ENCODE peak calls at places on chromosomes 13 and 19, in ten cellular contexts. L is uterus, U is heart left ventricle, F is GM12878, Y is erythroblast, T is spleen, K is esophagus squamous epithelium, V is tibial nerve, R is endothelial cell of umbilical vein, I is IMR-90. E is an unnamed sample.

GRCh38 chr13:24212674-24213073 is 52.2 kb downstream of the SPATA13 start:
- DNase-seq in L (no peak), R (no peak), I (no peak), V (no peak), U (no peak), Y (no peak), T (no peak), F (no peak), K (no peak), E (no peak)

GRCh38 chr13:33845572-33846305 is 27.8 kb downstream of the RFC3 start:
- DNase-seq in I (no peak), Y (no peak), L (no peak), T (no peak), K (no peak), F (no peak), U (no peak), V (no peak), R (peak), E (no peak)

GRCh38 chr19:3094638-3095374 is 644 bp downstream of the GNA11 start:
- DNase-seq in I (peak), Y (peak), R (no peak), T (peak), F (no peak), V (no peak), K (no peak), L (no peak), U (no peak), E (no peak)

GRCh38 chr19:5826531-5827341 is 12.8 kb downstream of the FUT6 start:
- DNase-seq in L (no peak), U (peak), K (no peak), Y (no peak), F (no peak), I (no peak), T (peak), V (no peak), R (no peak), E (peak)

GRCh38 chr13:32135655-32136054 is 104.1 kb downstream of the FRY start:
- DNase-seq in Y (no peak), R (no peak), U (no peak), F (no peak), V (no peak), L (no peak), I (peak), K (no peak), T (no peak), E (no peak)

GRCh38 chr19:941292-942132 is 15.7 kb downstream of the ARID3A start:
- DNase-seq in L (no peak), K (no peak), I (no peak), R (no peak), T (no peak), Y (no peak), U (no peak), V (no peak), F (no peak), E (no peak)

GRCh38 chr19:47074621-47075020 is 26.2 kb upstream of the TMEM160 start:
- DNase-seq in I (no peak), Y (no peak), U (no peak), F (no peak), V (no peak), T (no peak), R (no peak), K (no peak), L (no peak), E (no peak)

GRCh38 chr13:39692650-39693438 is 37.4 kb downstream of the COG6 start:
- DNase-seq in F (no peak), L (peak), K (no peak), R (no peak), Y (no peak), V (no peak), U (no peak), I (peak), T (no peak), E (no peak)

GRCh38 chr19:45443462-45444317 is 20.0 kb upstream of the ERCC1 start:
- DNase-seq in I (peak), K (no peak), T (peak), L (peak), Y (peak), F (no peak), R (peak), U (peak), V (peak), E (peak)

GRCh38 chr19:10321874-10322835 is 6.3 kb upstream of the FDX2 start:
- DNase-seq in F (no peak), L (no peak), K (no peak), V (no peak), R (no peak), Y (no peak), T (no peak), I (no peak), U (no peak), E (no peak)
- TF ChIP-seq POLR2A in F (peak), L (no peak), K (no peak), V (no peak), R (no peak), Y (no peak), T (no peak), I (no peak), U (no peak), E (no peak)

GRCh38 chr19:49855676-49856573 is 5.0 kb downstream of the PTOV1 start:
- DNase-seq in T (no peak), F (no peak), R (no peak), Y (no peak), I (no peak), L (no peak), K (no peak), U (no peak), V (no peak), E (no peak)

GRCh38 chr19:49857834-49858590 is 7.1 kb downstream of the PTOV1 start:
- DNase-seq in V (peak), Y (no peak), F (no peak), R (no peak), T (no peak), L (peak), K (no peak), U (no peak), I (no peak), E (no peak)

GRCh38 chr19:49857061-49857833 is 6.3 kb downstream of the PTOV1 start:
- DNase-seq in T (no peak), I (no peak), R (no peak), F (no peak), L (no peak), U (no peak), V (no peak), Y (no peak), K (no peak), E (no peak)

GRCh38 chr19:49855277-49855675 is 4.3 kb downstream of the PTOV1 start:
- DNase-seq in R (no peak), Y (no peak), F (no peak), T (no peak), L (no peak), I (no peak), V (no peak), U (no peak), K (no peak), E (no peak)

DNA sequence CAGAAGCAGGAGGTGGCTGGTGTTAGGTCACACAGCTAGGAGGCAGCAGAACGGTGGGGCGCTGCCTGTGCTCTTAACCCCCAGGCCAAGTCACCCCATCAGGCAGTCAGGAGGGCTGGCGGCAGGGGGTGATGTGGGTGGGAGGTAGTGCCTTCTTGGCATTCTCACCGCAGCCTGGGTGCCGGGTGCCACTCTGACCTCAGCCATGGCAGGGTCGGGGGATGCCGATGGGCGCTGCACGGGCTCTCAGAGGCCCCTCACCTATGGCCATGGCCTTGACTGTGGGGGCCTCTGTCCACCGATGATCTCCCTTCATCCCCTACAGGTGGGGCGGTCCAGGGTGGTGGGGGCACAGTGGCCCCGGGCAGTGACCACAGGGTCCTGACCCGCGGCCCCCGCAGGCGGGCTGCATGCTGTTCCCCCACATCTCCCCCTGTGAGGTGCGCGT is 5.6 kb downstream of the PTOV1 start:
- DNase-seq in F (no peak), T (no peak), U (no peak), R (no peak), Y (no peak), V (no peak), I (no peak), K (no peak), L (no peak), E (no peak)
- TF ChIP-seq POLR2A in F (no peak), T (no peak), U (no peak), R (no peak), Y (no peak), V (no peak), I (no peak), K (no peak), L (no peak), E (no peak)

DNA sequence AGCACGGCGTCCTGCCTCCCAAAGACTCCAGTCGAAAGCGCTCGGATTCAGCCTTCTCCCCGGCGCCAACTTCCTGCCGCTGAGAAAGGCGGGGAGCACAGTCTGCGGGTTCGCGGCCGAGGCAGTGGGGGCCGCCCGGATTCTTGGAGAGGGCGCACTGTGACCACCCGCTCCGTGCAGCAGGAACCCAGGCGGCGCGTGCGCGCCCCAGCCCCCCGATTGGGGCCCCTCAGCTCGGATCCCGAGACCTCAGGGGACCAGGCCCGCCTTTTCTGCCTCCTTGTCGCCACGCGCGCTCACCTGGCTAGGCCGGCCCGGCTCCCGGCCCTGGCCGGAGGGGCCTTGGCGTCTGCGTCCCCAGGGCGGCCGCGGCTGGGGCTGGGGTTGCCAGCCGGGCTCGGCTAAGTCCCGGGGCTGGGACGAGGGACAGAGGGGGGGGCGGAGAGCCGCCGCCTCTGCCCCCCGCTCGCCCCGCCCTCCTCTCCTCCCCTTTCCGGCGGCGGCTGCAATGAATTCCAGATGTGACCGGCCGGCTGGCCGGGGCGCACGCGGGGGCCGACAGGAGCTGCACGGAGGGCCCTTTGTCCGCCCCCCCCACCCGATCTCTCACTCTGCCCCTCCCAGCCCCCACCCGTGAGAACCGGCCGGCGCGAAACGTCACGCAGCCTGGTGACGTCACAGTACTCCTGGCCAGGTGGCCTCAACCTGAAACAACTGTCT is at the start of gene S1PR2:
- DNase-seq in Y (peak), L (peak), V (peak), F (no peak), R (peak), K (no peak), U (peak), T (peak), I (peak), E (peak)
- TF ChIP-seq POLR2A in Y (no peak), L (no peak), V (peak), F (peak), R (no peak), K (no peak), U (no peak), T (no peak), I (peak), E (no peak)

GRCh38 chr19:12092065-12092867 is 27.7 kb downstream of the ZNF844 start:
- DNase-seq in V (peak), Y (peak), T (peak), L (peak), F (peak), K (peak), U (peak), R (peak), I (peak), E (peak)
- TF ChIP-seq POLR2A in V (no peak), Y (peak), T (no peak), L (peak), F (peak), K (no peak), U (no peak), R (peak), I (no peak), E (no peak)

GRCh38 chr19:48330012-48330681 is 4.8 kb downstream of the EMP3 start:
- DNase-seq in L (peak), V (peak), U (peak), T (peak), F (peak), R (peak), I (no peak), K (peak), Y (peak), E (peak)

GRCh38 chr19:48332662-48333466 is 7.5 kb downstream of the EMP3 start:
- DNase-seq in Y (peak), K (peak), V (peak), F (peak), L (peak), T (peak), R (peak), U (peak), I (peak), E (peak)

GRCh38 chr19:48329167-48329891 is 4.0 kb downstream of the EMP3 start:
- DNase-seq in F (peak), I (peak), V (no peak), K (no peak), U (no peak), L (peak), Y (peak), T (no peak), R (no peak), E (no peak)

GRCh38 chr19:48333467-48334384 is 8.4 kb downstream of the EMP3 start:
- DNase-seq in Y (peak), R (peak), L (peak), I (peak), U (peak), V (peak), K (peak), T (peak), F (peak), E (peak)

DNA sequence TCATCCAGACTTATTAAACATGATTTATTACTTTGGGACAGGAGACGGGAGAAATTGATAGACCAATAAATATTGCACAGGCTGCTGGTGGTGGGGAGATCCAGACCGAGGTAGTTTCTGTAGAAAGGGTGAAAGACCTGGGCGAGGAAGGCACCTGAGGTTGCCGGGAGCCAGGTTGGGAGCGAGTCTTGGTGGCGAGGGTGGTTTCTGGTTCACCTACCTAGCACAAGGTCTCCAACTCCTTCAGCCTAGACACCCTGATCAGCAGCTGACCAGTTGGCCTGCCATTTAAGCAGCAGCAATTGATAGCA is 7.0 kb downstream of the EMP3 start:
- DNase-seq in K (no peak), L (no peak), F (no peak), T (no peak), I (no peak), V (no peak), U (no peak), R (no peak), Y (no peak), E (no peak)
- TF ChIP-seq POLR2A in K (no peak), L (no peak), F (no peak), T (no peak), I (no peak), V (no peak), U (no peak), R (no peak), Y (no peak), E (no peak)

DNA sequence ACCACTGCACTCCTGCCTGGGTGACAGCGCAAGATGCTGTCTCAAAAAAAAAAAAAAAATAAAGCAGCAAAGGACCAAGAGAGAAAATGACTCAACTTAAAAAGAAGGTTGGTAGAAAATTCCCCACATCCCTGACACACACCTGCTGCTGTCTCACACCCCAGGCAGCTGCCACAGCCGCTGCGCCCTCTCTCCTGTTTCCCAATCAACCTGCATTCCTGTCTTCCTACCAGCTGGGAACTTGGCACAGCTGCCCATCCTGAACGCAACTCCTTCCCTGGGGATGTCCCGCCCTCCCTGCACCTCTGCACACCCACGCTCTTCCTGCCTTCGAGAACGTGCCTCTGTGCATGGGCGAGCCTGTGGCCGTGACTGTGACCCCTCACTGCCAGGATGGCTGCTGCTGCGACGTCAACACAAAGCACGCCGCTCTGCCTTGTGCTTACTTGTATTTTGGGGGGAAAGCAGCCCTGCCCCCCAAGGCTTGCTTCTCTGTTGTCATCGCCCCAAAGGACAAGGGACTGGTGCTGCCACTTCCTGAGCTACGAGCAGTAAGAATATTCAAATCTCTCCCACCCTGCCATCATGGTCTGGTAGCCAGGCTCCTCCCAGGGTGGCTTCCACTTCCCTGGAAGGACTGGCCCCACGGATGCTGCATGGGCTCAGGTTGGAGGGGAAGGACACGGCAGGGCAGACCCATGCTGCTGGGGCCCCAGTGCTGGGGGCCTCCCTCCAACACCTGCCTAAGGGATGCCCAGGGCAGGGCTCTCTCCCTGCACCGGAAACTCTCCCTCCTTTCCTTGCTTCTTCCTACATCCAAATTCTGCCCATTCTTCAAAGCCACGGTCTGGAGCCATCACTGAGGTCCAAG is 20.7 kb downstream of the SH3GL1 start:
- DNase-seq in L (peak), I (peak), K (no peak), V (no peak), U (no peak), F (peak), R (peak), T (peak), Y (no peak), E (no peak)
- TF ChIP-seq POLR2A in L (no peak), I (no peak), K (no peak), V (no peak), U (no peak), F (peak), R (no peak), T (no peak), Y (no peak), E (no peak)

GRCh38 chr19:57947419-57948134 is at the start of gene ZNF256:
- DNase-seq in F (peak), I (peak), T (peak), L (peak), R (peak), V (peak), Y (peak), K (peak), U (peak), E (peak)
- TF ChIP-seq POLR2A in F (peak), I (peak), T (no peak), L (no peak), R (peak), V (no peak), Y (peak), K (no peak), U (no peak), E (no peak)

DNA sequence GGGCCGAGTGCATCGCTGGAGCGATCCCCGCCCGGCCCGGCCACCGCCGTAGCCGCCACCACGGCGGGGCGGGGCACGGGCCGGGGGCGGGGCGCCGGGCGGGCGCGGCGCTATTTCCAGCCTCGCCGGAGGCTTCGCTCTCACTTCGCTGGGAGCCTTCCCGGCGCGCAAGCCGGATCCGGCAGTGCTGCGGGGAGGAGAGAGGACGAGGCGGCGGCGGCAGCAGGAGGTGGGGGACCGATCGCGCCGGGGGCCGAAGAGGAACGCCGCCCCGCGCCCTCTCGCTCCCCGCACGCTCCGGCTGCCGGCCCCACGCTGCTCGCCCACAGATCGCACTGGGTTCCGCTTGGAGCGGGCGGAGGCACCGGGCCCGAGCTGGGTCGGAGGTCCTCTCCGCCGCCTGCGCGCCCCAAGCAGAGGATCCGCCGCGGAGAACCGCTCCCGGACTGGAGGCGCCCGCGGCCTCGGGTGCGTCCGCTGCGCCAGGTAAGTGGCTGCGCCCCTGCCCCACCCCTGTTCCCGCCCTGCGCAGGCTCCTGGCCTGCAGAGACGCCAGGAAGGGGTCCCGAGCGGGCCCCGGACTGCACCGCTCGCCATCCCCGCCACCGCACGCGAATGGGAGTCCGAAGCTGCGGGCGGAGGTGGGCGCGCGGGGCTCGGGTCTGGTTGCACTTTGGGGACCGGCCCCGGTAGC is at the start of gene CHST8:
- DNase-seq in R (peak), Y (no peak), U (peak), I (no peak), T (no peak), K (no peak), F (no peak), V (no peak), L (no peak), E (no peak)
- TF ChIP-seq POLR2A in R (peak), Y (no peak), U (no peak), I (no peak), T (no peak), K (no peak), F (no peak), V (no peak), L (no peak), E (no peak)

E was measured in breast epithelium.